ENCODE peak calls at places on chromosomes 7 and 10, in ten cellular contexts. S is GM23338, L is PC-3, U is OCI-LY7, Z is PC-9, T is GM23248, F is hepatocyte, C is HCT116, H is MM.1S, X is SK-N-SH. J is an unnamed sample.
A peak's percentile ranks its signal among the peaks of the same experiment; 100 is the strongest.

GRCh38 chr10:130240409-130240808 is 104.2 kb downstream of the GLRX3 start:
- DNase-seq in H (no peak), C (no peak), F (no peak), U (no peak), Z (no peak), S (no peak), T (no peak), L (no peak), X (no peak), J (no peak)

GRCh38 chr10:113463777-113464176 is 89.1 kb upstream of the HABP2 start:
- DNase-seq in C (no peak), Z (no peak), X (peak; percentile 42), L (no peak), H (no peak), U (no peak), F (peak; percentile 19), S (no peak), T (peak; percentile 42), J (no peak)

GRCh38 chr7:88546808-88547207 is 212.7 kb upstream of the ZNF804B start:
- DNase-seq in U (peak; percentile 44), S (peak; percentile 79), H (peak; percentile 71), C (peak; percentile 58), X (peak; percentile 14), L (peak; percentile 62), T (peak; percentile 15), F (peak; percentile 15), Z (peak; percentile 37), J (peak; percentile 83)

GRCh38 chr7:115332691-115333090 is 410.8 kb downstream of the MDFIC start:
- DNase-seq in X (no peak), U (no peak), S (no peak), T (peak; percentile 60), L (no peak), Z (no peak), C (no peak), H (no peak), F (no peak), J (no peak)

GRCh38 chr10:77856566-77856965 is 70.0 kb downstream of the DLG5 start:
- DNase-seq in Z (no peak), L (no peak), X (no peak), S (no peak), H (no peak), U (no peak), F (no peak), C (no peak), T (no peak), J (no peak)

GRCh38 chr7:107133396-107133795 is 35.4 kb upstream of the HBP1 start:
- DNase-seq in T (no peak), U (no peak), H (no peak), L (no peak), S (no peak), X (no peak), F (no peak), C (no peak), Z (no peak), J (no peak)

GRCh38 chr7:90841759-90842429 is 245.8 kb downstream of the CDK14 start:
- DNase-seq in S (no peak), X (no peak), U (no peak), H (no peak), L (no peak), Z (no peak), F (no peak), C (no peak), T (no peak), J (peak; percentile 67)

GRCh38 chr7:92880212-92881090 is 44.1 kb upstream of the CDK6 start:
- DNase-seq in Z (no peak), F (peak; percentile 19), U (peak; percentile 22), L (peak; percentile 16), X (peak; percentile 39), S (peak; percentile 86), T (no peak), C (peak; percentile 4), H (peak; percentile 13), J (peak; percentile 58)

DNA sequence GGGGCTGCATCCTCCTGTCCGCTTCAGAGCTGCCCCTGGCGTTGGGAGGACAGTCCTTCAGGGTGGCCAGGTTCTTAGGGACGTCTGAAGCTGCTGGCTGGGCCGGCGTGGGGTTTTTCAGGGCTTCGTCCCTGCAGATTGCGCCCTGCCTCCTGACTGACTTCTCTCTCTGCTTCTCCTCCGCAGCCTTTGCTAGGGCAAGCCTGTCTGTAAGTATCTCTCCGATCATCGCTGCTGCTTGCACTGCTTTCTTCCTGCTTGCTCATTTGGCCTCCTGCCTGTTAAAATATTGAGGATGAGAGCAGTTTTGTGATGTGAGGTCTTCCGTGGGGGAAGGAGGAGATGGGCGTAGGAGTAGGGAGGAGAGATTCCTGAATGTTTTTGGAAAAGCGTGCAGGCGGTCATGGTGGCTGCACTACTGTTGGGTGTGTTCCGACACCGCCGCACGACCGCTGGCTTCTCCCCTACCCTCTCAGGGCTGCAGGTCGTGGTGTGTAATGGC is 25.3 kb downstream of the PFKFB3 start:
- DNase-seq in U (no peak), S (no peak), L (peak; percentile 16), T (peak; percentile 23), X (peak; percentile 17), H (no peak), F (no peak), C (no peak), Z (no peak), J (no peak)
- H4K20me1 ChIP-seq in U (no peaks in the 10 kb centered on the region), S (no peaks in the 10 kb centered on the region), L (no peaks in the 10 kb centered on the region), T (no peaks in the 10 kb centered on the region), X (no peaks in the 10 kb centered on the region), H (no peaks in the 10 kb centered on the region), F (peaks cover 3% of the 10 kb centered on the region), C (no peaks in the 10 kb centered on the region), Z (no peaks in the 10 kb centered on the region), J (no peaks in the 10 kb centered on the region)

GRCh38 chr7:65230231-65230630 is 143.4 kb upstream of the ZNF92 start:
- DNase-seq in T (no peak), F (no peak), S (no peak), L (no peak), H (no peak), Z (no peak), X (no peak), U (no peak), C (no peak), J (no peak)

GRCh38 chr7:65219623-65220022 is 154.0 kb upstream of the ZNF92 start:
- DNase-seq in Z (no peak), X (no peak), T (no peak), C (no peak), F (no peak), H (no peak), U (no peak), S (no peak), L (no peak), J (no peak)

GRCh38 chr7:65222655-65223054 is 151.0 kb upstream of the ZNF92 start:
- DNase-seq in T (no peak), H (no peak), U (no peak), L (no peak), X (no peak), F (no peak), Z (no peak), S (no peak), C (no peak), J (no peak)

GRCh38 chr7:65221683-65222082 is 152.0 kb upstream of the ZNF92 start:
- DNase-seq in Z (no peak), U (no peak), L (no peak), F (no peak), H (no peak), C (no peak), X (no peak), T (no peak), S (no peak), J (no peak)

DNA sequence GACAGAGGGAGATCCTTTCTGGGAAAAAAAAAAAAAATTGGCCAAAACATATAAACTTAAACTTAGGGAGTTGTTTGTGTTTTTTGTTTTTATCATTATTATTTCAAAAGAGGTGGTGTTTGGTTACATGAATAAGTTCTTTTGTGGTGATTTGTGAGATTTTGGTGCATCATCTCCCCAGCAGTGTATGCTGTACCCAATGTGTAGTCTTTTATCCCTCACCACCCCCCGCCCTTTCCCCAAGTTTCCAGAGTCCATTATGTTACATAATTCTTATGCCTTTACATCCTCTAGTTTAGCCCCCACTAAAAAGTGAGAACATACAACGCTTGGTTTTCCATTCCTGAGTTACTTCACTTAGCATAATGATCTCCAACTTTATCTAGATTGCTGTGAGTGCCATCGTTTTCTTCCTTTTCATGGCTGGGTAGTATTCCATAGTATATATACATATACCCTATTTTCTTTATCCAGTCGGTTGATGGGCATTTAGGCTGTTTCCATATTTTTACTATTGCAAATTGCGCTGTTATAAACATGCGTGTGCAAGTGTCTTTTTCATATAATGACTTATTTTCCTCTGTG is 148.1 kb upstream of the ZNF92 start:
- DNase-seq in T (no peak), S (no peak), L (no peak), H (no peak), C (no peak), X (no peak), F (no peak), Z (no peak), U (no peak), J (no peak)
- H3K9me2 ChIP-seq in T (no peaks in the 10 kb centered on the region), S (peaks cover 4% of the 10 kb centered on the region), L (no peaks in the 10 kb centered on the region), H (no peaks in the 10 kb centered on the region), C (no peaks in the 10 kb centered on the region), X (no peaks in the 10 kb centered on the region), F (no peaks in the 10 kb centered on the region), Z (no peaks in the 10 kb centered on the region), U (no peaks in the 10 kb centered on the region), J (no peaks in the 10 kb centered on the region)

GRCh38 chr10:26780106-26780792 is 80.5 kb downstream of the ABI1 start:
- DNase-seq in T (no peak), C (no peak), X (no peak), H (no peak), F (no peak), L (no peak), Z (no peak), S (no peak), U (no peak), J (no peak)

GRCh38 chr10:26780793-26781601 is 79.8 kb downstream of the ABI1 start:
- DNase-seq in C (peak; percentile 90), T (peak; percentile 96), S (peak; percentile 73), X (no peak), F (peak; percentile 40), L (peak; percentile 97), Z (peak; percentile 75), H (no peak), U (peak; percentile 28), J (peak; percentile 65)

GRCh38 chr10:26777686-26778085 is 80.2 kb downstream of the PDSS1 start:
- DNase-seq in F (no peak), L (no peak), H (no peak), T (no peak), S (no peak), U (no peak), Z (no peak), X (no peak), C (no peak), J (no peak)

GRCh38 chr10:26779176-26779860 is 81.4 kb downstream of the ABI1 start:
- DNase-seq in S (no peak), F (peak; percentile 23), C (no peak), T (no peak), U (peak; percentile 26), Z (no peak), H (no peak), L (no peak), X (no peak), J (no peak)

DNA sequence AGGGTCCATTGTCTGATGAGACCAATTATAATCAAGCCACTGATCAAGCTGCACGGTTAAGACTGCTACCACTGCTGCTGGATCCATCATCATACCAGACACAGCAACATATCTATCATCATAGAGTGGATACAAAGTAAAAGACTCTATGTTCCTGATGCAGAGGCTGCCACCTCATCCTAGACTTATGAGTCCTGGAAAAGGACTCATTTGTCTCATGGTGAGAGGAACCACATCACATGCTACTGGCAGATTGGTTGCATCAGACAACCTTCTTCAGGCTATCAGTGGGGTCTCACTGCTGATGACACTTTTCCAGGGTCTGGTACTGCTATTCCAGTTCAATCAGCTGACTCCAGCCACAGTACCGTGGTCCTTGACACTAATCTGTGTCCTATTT is 79.0 kb downstream of the ABI1 start:
- DNase-seq in Z (no peak), U (no peak), X (no peak), L (peak; percentile 18), F (no peak), H (no peak), C (no peak), T (peak; percentile 85), S (no peak), J (no peak)
- H4K20me1 ChIP-seq in Z (peaks cover 3% of the 10 kb centered on the region), U (no peaks in the 10 kb centered on the region), X (peaks cover 19% of the 10 kb centered on the region), L (no peaks in the 10 kb centered on the region), F (peaks cover 6% of the 10 kb centered on the region), H (peaks cover 14% of the 10 kb centered on the region), C (no peaks in the 10 kb centered on the region), T (no peaks in the 10 kb centered on the region), S (no peaks in the 10 kb centered on the region), J (no peaks in the 10 kb centered on the region)

DNA sequence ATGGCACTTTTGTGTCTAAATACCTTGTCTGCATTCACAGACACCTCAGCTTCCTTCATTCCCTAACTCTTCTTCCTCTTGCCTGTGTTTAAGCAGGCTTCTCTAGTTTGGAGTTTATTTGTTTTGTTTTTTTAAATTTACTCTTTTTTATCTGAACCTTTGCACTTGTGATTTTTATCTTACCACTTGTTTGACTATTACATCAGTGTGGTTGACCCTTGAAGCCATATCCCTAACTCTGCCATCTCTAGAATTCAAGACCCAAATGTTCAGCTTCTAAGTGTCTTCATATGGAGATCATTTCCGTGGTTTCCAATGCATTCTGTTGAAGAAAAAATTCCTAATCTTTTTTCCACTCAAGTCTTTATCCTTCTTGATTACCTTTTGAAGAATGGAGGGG is 233.3 kb downstream of the KIAA1217 start:
- DNase-seq in T (no peak), Z (no peak), U (no peak), C (no peak), S (no peak), H (no peak), L (no peak), X (no peak), F (no peak), J (no peak)
- H3K9me2 ChIP-seq in T (no peaks in the 10 kb centered on the region), Z (no peaks in the 10 kb centered on the region), U (no peaks in the 10 kb centered on the region), C (no peaks in the 10 kb centered on the region), S (no peaks in the 10 kb centered on the region), H (no peaks in the 10 kb centered on the region), L (no peaks in the 10 kb centered on the region), X (no peaks in the 10 kb centered on the region), F (no peaks in the 10 kb centered on the region), J (no peaks in the 10 kb centered on the region)

J was measured in Karpas-422.